ENCODE peak calls at places on chromosomes 12 and 14, in eight cellular contexts. P, T, W, Y, J, F, H and M are unnamed samples.

GRCh38 chr14:103255555-103255954 is 78.5 kb upstream of the EIF5 start:
- DNase-seq in H (no peak), F (no peak), P (no peak), J (no peak), T (no peak), W (no peak), Y (no peak), M (no peak)

GRCh38 chr14:31703056-31703455 is 141.9 kb downstream of the NUBPL start:
- DNase-seq in T (no peak), J (no peak), P (no peak), F (no peak), W (no peak), Y (no peak), H (peak; percentile 1), M (no peak)

GRCh38 chr14:86203843-86204242 is 673.9 kb downstream of the FLRT2 start:
- DNase-seq in J (no peak), P (no peak), Y (no peak), W (no peak), F (no peak), T (no peak), H (no peak), M (no peak)

GRCh38 chr12:105852958-105853357 is 285.8 kb downstream of the NUAK1 start:
- DNase-seq in W (peak; percentile 69), J (peak; percentile 43), T (no peak), F (no peak), H (no peak), P (no peak), Y (no peak), M (no peak)

GRCh38 chr14:20606190-20606901 is 15.2 kb upstream of the RNASE12 start:
- DNase-seq in W (peak; percentile 27), H (peak; percentile 34), J (no peak), T (no peak), Y (no peak), F (no peak), P (peak; percentile 44), M (no peak)

GRCh38 chr14:73462815-73463214 is 4.5 kb upstream of the NUMB start:
- DNase-seq in F (no peak), J (no peak), W (peak; percentile 36), H (no peak), P (no peak), Y (no peak), T (no peak), M (no peak)

GRCh38 chr12:47938594-47938993 is 24.8 kb upstream of the TMEM106C start:
- DNase-seq in J (no peak), H (no peak), W (no peak), Y (no peak), P (no peak), T (no peak), F (no peak), M (no peak)

GRCh38 chr12:119208626-119209061 is 29.9 kb downstream of the HSPB8 start:
- DNase-seq in P (peak; percentile 28), Y (no peak), J (peak; percentile 89), F (no peak), H (peak; percentile 38), T (no peak), W (peak; percentile 90), M (no peak)

GRCh38 chr14:95185033-95185432 is 27.7 kb upstream of the DICER1 start:
- DNase-seq in P (no peak), W (peak; percentile 40), T (no peak), H (no peak), Y (no peak), F (no peak), J (no peak), M (no peak)

GRCh38 chr12:104387190-104387589 is 69.6 kb upstream of the CHST11 start:
- DNase-seq in J (no peak), W (peak; percentile 22), P (no peak), H (peak; percentile 20), Y (no peak), F (no peak), T (no peak), M (no peak)

GRCh38 chr12:104569348-104570173 is 112.8 kb downstream of the CHST11 start:
- DNase-seq in W (peak; percentile 16), J (no peak), Y (peak; percentile 18), T (peak; percentile 52), F (peak; percentile 29), P (peak; percentile 31), H (no peak), M (peak; percentile 30)

GRCh38 chr14:94320243-94320642 is 2.9 kb downstream of the SERPINA6 start:
- DNase-seq in F (no peak), Y (no peak), J (no peak), T (no peak), P (no peak), W (no peak), H (no peak), M (no peak)

GRCh38 chr14:35420036-35420811 is 15.7 kb upstream of the NFKBIA start:
- DNase-seq in H (peak; percentile 54), J (no peak), P (no peak), Y (no peak), W (no peak), F (no peak), T (no peak), M (no peak)

GRCh38 chr12:21751517-21751916 is 23.0 kb downstream of the KCNJ8 start:
- DNase-seq in J (no peak), Y (no peak), W (peak; percentile 22), F (no peak), T (no peak), H (peak; percentile 74), P (no peak), M (no peak)

GRCh38 chr12:88188180-88188579 is 46.1 kb downstream of the TMTC3 start:
- DNase-seq in P (no peak), J (no peak), T (no peak), W (no peak), Y (no peak), H (peak; percentile 44), F (no peak), M (no peak)

GRCh38 chr12:3116106-3116898 is 39.1 kb downstream of the TSPAN9 start:
- DNase-seq in T (no peak), P (no peak), F (no peak), H (peak; percentile 40), W (no peak), J (no peak), Y (no peak), M (no peak)

GRCh38 chr14:92340938-92341337 is 18.0 kb downstream of the SLC24A4 start:
- DNase-seq in H (no peak), J (no peak), W (no peak), Y (no peak), P (no peak), F (no peak), T (no peak), M (no peak)

GRCh38 chr14:20184181-20184580 is 6.5 kb upstream of the OR11G2 start:
- DNase-seq in P (no peak), T (no peak), J (no peak), H (no peak), W (no peak), F (no peak), Y (no peak), M (no peak)

GRCh38 chr14:90319634-90320541 is 11.9 kb downstream of the NRDE2 start:
- DNase-seq in T (no peak), P (no peak), W (no peak), F (no peak), H (no peak), J (no peak), Y (no peak), M (no peak)
- H3K27ac ChIP-seq in T (no peak overlapping the region), P (no peak overlapping the region), W (no peak overlapping the region), F (no peak overlapping the region), H (no peak overlapping the region), J (no peak overlapping the region), Y (no peak overlapping the region), M (no peak overlapping the region)

GRCh38 chr14:22583994-22584393 is 5.0 kb downstream of the DAD1 start:
- DNase-seq in Y (no peak), F (no peak), H (no peak), T (no peak), P (no peak), J (no peak), W (no peak), M (no peak)
- H3K4me1 ChIP-seq in Y (peaks cover 13% of the 10 kb centered on the region), F (peaks cover 50% of the 10 kb centered on the region), H (peaks cover 3% of the 10 kb centered on the region), T (peaks cover 61% of the 10 kb centered on the region), P (peaks cover 88% of the 10 kb centered on the region), J (peaks cover 19% of the 10 kb centered on the region), W (peaks cover 45% of the 10 kb centered on the region), M (peaks cover 50% of the 10 kb centered on the region)

DNA sequence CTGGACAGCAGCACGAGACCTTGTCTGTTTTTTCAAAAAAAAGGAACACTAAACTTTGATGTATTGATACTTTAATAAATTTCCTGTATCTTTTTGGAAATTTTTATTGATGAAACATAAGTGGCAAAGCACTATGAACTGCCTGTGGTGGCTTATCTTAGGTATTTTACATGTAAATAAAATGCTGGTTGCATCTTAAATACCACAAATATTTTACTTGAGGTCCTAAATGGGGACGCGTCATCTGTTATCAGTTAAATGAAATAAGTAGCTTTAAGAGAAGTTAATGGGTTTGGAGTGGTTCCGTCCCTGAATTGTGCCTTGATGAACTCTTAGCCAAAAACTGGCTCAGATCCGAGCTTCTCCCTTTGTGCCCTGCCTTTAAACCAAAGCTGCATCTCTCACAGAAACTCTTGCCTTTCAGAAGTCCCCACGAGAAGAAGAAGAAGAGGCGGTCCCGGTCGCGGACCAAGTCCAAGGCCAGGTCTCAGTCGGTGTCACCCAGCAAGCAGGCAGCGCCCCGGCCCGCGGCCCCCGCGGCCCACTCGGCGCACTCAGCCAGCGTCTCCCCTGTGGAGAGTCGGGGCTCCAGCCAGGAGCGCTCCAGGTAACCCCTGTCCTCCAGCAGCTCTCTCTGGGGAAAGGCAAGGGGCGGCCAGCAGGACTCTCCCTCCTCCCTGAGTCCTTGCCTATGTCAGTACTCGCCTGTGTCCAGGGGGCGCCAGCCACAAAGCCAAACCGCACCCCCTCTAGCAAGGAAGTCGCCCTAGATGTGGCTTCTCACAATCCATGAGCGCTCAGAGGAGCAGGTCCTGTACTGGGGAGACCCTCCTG is 31.2 kb upstream of the MMP17 start:
- DNase-seq in P (no peak), F (no peak), J (no peak), W (no peak), T (no peak), H (no peak), Y (no peak), M (no peak)
- H3K36me3 ChIP-seq in P (peaks cover 40% of the 10 kb centered on the region), F (peaks cover 87% of the 10 kb centered on the region), J (peaks cover 56% of the 10 kb centered on the region), W (peaks cover 81% of the 10 kb centered on the region), T (peaks cover 16% of the 10 kb centered on the region), H (peaks cover 44% of the 10 kb centered on the region), Y (peaks cover 66% of the 10 kb centered on the region), M (peaks cover 23% of the 10 kb centered on the region)

GRCh38 chr14:64539186-64539552 is 1.4 kb upstream of the HSPA2 start:
- DNase-seq in F (no peak), T (no peak), H (no peak), P (no peak), J (no peak), Y (no peak), W (no peak), M (no peak)
- H3K27ac ChIP-seq in F (peak overlapping the region; percentile 24), T (no peak overlapping the region), H (no peak overlapping the region), P (peak overlapping the region; percentile 91), J (peak overlapping the region; percentile 87), Y (no peak overlapping the region), W (no peak overlapping the region), M (no peak overlapping the region)

DNA sequence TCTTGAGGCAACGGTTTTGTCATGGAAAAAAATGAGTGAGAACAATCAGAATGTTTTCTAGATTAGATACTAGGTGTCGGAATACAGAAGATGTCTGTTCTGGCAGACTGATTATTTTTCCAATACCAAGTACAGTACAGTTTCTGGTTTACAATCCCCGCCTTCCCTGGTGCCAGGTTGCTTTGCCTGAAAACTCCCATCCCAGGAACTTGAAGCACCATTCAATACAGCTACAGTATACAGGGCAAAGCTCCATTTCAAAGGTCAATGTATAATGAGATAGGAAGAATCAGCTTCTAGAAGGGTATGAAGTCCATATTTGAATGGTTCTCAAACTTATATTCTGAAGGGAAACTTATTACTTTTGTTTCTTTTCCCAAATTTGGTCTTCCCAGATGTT is 237.9 kb upstream of the ATP2B1 start:
- DNase-seq in Y (no peak), H (no peak), F (no peak), P (no peak), W (no peak), J (no peak), T (no peak), M (no peak)
- H3K4me1 ChIP-seq in Y (peaks cover 34% of the 10 kb centered on the region), H (peaks cover 22% of the 10 kb centered on the region), F (peaks cover 24% of the 10 kb centered on the region), P (peaks cover 58% of the 10 kb centered on the region), W (peaks cover 14% of the 10 kb centered on the region), J (peaks cover 4% of the 10 kb centered on the region), T (peaks cover 35% of the 10 kb centered on the region), M (peaks cover 36% of the 10 kb centered on the region)